ENCODE peak calls at places on chromosomes 6 and 20, in four cellular contexts. G, E, M and L are unnamed samples.

GRCh38 chr20:50296450-50297375 is 106.1 kb downstream of the CEBPB start:
- DNase-seq in G (no peak), E (peak), M (no peak), L (no peak)

GRCh38 chr6:71698698-71699097 is 187.7 kb upstream of the RIMS1 start:
- DNase-seq in G (no peak), E (no peak), M (no peak), L (no peak)

GRCh38 chr6:166050559-166050958 is 117.1 kb downstream of the TBXT start:
- DNase-seq in G (no peak), E (no peak), M (no peak), L (no peak)

GRCh38 chr20:17938889-17939619 is 29.5 kb downstream of the SNX5 start:
- DNase-seq in G (peak), E (peak), M (peak), L (peak)

GRCh38 chr20:37395921-37396519 is 50.1 kb downstream of the SRC start:
- DNase-seq in G (no peak), E (no peak), M (peak), L (peak)

GRCh38 chr6:40894962-40895799 is 143.8 kb downstream of the UNC5CL start:
- DNase-seq in G (peak), E (peak), M (peak), L (peak)

GRCh38 chr6:68634503-68635411 is at the start of gene ADGRB3:
- DNase-seq in G (no peak), E (peak), M (peak), L (peak)

GRCh38 chr6:166156942-166157341 is 10.7 kb downstream of the TBXT start:
- DNase-seq in G (peak), E (peak), M (no peak), L (no peak)

GRCh38 chr6:47733879-47734558 is 35.6 kb downstream of the ADGRF4 start:
- DNase-seq in G (peak), E (peak), M (peak), L (peak)

GRCh38 chr6:157017861-157018260 is 240.7 kb downstream of the ARID1B start:
- DNase-seq in G (no peak), E (no peak), M (no peak), L (no peak)

GRCh38 chr20:49979030-49979832 is 3.5 kb upstream of the SNAI1 start:
- DNase-seq in G (peak), E (peak), M (peak), L (peak)

GRCh38 chr6:84150680-84151079 is 76.8 kb downstream of the CEP162 start:
- DNase-seq in G (no peak), E (no peak), M (no peak), L (no peak)

GRCh38 chr20:43568706-43569105 is 9.9 kb downstream of the SGK2 start:
- DNase-seq in G (no peak), E (no peak), M (no peak), L (no peak)

GRCh38 chr20:23161244-23161875 is 75.2 kb upstream of the CD93 start:
- DNase-seq in G (no peak), E (no peak), M (no peak), L (no peak)

GRCh38 chr20:34709836-34710567 is 5.9 kb downstream of the TP53INP2 start:
- DNase-seq in G (peak), E (no peak), M (no peak), L (peak)

GRCh38 chr20:57166568-57167291 is 99.7 kb downstream of the BMP7 start:
- DNase-seq in G (no peak), E (no peak), M (no peak), L (no peak)

GRCh38 chr20:57170343-57170742 is 96.1 kb downstream of the BMP7 start:
- DNase-seq in G (no peak), E (no peak), M (peak), L (no peak)

GRCh38 chr20:57169162-57169561 is 97.3 kb downstream of the BMP7 start:
- DNase-seq in G (no peak), E (no peak), M (no peak), L (no peak)

GRCh38 chr20:57167292-57167655 is 99.2 kb downstream of the BMP7 start:
- DNase-seq in G (no peak), E (no peak), M (no peak), L (no peak)

DNA sequence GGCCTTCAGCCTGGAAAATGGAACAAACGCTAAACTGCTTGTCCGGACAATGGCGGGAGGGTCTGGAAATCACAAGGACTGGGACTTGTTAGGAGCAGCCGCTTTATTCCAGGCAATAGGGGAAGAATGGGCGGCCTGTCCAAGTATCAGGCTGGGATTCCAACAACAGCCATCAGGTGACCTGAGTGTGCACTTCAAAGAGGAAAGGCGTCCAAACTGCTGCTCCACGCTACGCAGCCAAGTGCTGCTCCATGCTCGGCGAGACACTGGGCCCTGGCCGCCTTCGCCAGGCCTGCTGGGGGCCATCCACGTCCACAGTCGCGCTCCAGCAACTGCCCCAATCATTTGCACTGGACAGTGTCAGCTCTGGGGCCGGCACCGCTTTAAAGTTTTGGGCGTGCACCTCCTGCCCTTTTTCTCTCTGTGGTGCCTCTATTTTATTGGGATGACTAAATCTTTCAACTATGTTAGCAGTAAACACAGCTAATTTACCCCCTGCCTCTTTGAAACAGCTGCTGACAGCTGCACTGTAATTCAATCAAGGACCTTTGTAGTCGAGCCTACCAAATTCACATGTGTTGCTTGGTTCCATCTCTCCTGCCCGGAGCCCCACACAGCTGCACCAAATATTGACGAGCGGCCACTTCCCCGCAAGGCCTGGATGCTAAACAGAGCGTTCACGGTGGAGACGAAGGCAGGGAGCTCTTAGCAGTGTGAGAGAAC is 98.3 kb downstream of the BMP7 start:
- DNase-seq in G (peak), E (no peak), M (no peak), L (no peak)
- TF ChIP-seq ELF1 in G (no peak), E (no peak), M (no peak), L (no peak)

GRCh38 chr6:169839493-169839892 is 88.1 kb downstream of the ERMARD start:
- DNase-seq in G (no peak), E (no peak), M (no peak), L (no peak)
- H3K27ac ChIP-seq in G (no peak), E (no peak), M (no peak), L (no peak)

GRCh38 chr6:5754904-5755303 is 251.8 kb downstream of the NRN1 start:
- DNase-seq in G (no peak), E (no peak), M (no peak), L (no peak)

GRCh38 chr6:5751525-5752252 is 255.0 kb downstream of the NRN1 start:
- DNase-seq in G (no peak), E (no peak), M (no peak), L (no peak)

GRCh38 chr6:5749666-5750215 is 257.0 kb downstream of the NRN1 start:
- DNase-seq in G (no peak), E (no peak), M (no peak), L (no peak)

GRCh38 chr6:5753187-5753586 is 253.5 kb downstream of the NRN1 start:
- DNase-seq in G (no peak), E (no peak), M (no peak), L (no peak)

GRCh38 chr6:5752282-5752681 is 254.4 kb downstream of the NRN1 start:
- DNase-seq in G (no peak), E (no peak), M (peak), L (no peak)
- TF ChIP-seq ELF1 in G (no peak), E (no peak), M (no peak), L (no peak)

GRCh38 chr6:113690255-113690956 is 166.7 kb upstream of the MARCKS start:
- DNase-seq in G (no peak), E (peak), M (no peak), L (peak)
- H3K27ac ChIP-seq in G (no peak), E (no peak), M (no peak), L (peak)

GRCh38 chr6:106847116-106847515 is 127.4 kb downstream of the CD24 start:
- DNase-seq in G (no peak), E (no peak), M (peak), L (no peak)
- TF ChIP-seq ELF1 in G (no peak), E (no peak), M (no peak), L (no peak)

DNA sequence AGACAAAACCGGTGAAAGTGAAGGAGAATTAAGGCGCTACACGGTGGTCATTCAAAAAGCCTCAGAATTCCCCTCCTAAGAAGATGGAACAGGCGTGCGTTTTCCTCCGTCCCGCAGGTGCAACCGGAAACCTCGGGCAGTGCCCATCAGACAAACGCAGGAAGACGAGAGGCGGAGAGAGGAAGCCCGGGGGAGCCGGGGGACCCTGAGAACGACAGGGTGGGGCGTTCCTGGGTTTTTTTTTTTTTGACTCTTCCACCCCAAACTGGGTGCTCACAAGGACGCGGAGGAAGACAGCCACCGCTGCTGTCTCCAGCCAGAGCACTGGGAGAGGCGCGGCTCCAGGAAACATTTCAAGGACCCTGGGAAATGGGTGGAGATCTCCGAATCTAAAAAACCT is 25.4 kb downstream of the TTLL2 start:
- DNase-seq in G (no peak), E (no peak), M (no peak), L (no peak)
- H3K27ac ChIP-seq in G (no peak), E (no peak), M (no peak), L (no peak)

DNA sequence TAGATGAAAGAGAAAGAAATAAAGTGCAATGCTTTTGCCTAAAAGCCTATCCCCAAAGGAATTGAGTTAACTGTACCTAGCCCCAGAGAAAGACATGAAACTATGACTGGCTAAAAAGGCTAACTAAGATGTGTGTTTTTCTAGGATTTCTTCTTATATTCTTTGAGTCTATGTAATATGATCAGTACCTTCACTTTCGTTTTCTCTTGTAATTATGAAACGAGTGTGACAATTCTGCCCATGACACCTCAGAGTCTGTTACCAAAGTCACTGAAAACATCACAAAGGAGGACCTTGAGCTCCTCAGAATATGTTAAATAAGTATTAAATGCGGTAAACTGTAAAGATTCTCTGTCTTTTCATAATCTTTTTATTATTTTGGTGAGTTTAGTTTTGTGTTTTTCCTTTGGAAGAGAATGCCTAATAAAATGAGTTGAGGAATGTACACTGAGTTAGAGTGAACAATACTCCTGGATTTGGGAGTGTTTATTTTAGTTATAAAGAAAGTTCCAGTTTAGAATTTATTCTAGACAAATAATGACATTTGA is 141.3 kb downstream of the FUT9 start:
- DNase-seq in G (no peak), E (peak), M (no peak), L (no peak)
- TF ChIP-seq ELF1 in G (no peak), E (no peak), M (no peak), L (no peak)